ENCODE peak calls at places on chromosomes 2 and 18, in nine cellular contexts. G is left cardiac atrium; P is NCI-H2081; T is vagina; U is fibroblast of mammary gland; B is K562; L is right cardiac atrium; H is activated naive CD4-positive, alpha-beta T cell; F is HS-27A. R is an unnamed sample.

GRCh38 chr2:46194856-46195255 is 102.4 kb upstream of the EPAS1 start:
- DNase-seq in G (no peak), T (peak), L (no peak), P (no peak), B (no peak), U (no peak), H (no peak), F (no peak), R (no peak)

GRCh38 chr2:74538881-74539339 is 9.2 kb downstream of the HTRA2 start:
- DNase-seq in G (no peak), P (no peak), H (no peak), T (no peak), B (no peak), F (no peak), U (no peak), L (no peak), R (no peak)

GRCh38 chr2:181607629-181608627 is 49.0 kb downstream of the CERKL start:
- DNase-seq in F (no peak), H (no peak), T (no peak), P (no peak), L (no peak), B (no peak), U (no peak), G (no peak), R (no peak)

GRCh38 chr2:218332920-218333645 is 23.6 kb upstream of the CATIP start:
- DNase-seq in P (no peak), B (peak), L (peak), H (no peak), U (no peak), G (no peak), T (no peak), F (no peak), R (no peak)

GRCh38 chr2:36031476-36031875 is 324.1 kb upstream of the CRIM1 start:
- DNase-seq in H (no peak), B (no peak), F (no peak), G (no peak), P (no peak), U (no peak), L (no peak), T (no peak), R (no peak)

GRCh38 chr2:219645631-219646527 is 18.4 kb downstream of the SLC4A3 start:
- DNase-seq in P (no peak), G (peak), T (peak), L (no peak), U (peak), B (no peak), F (peak), H (no peak), R (no peak)

GRCh38 chr2:34254272-34254882 is 655.3 kb upstream of the FAM98A start:
- DNase-seq in H (no peak), P (no peak), B (no peak), T (no peak), U (no peak), G (no peak), F (no peak), L (no peak), R (no peak)

GRCh38 chr18:79353238-79353637 is 42.5 kb upstream of the NFATC1 start:
- DNase-seq in B (peak), H (no peak), G (no peak), F (no peak), P (no peak), L (peak), U (no peak), T (no peak), R (no peak)

GRCh38 chr2:229044581-229044980 is 226.5 kb downstream of the PID1 start:
- DNase-seq in F (no peak), L (no peak), B (no peak), H (no peak), T (no peak), G (no peak), P (no peak), U (peak), R (no peak)

R was measured in GOT3.